ENCODE peak calls at places on chromosomes 6 and 20, in seven cellular contexts. I is Panc1, M is HepG2, N is HL-60, J is K562, H is A549, T is HCT116. B is an unnamed sample.

GRCh38 chr6:161374971-161375873 is 101.4 kb upstream of the AGPAT4 start:
- DNase-seq in M (peak), T (no peak), N (peak), I (no peak), J (peak), H (peak), B (peak)

GRCh38 chr6:115814907-115815306 is 245.8 kb downstream of the FRK start:
- DNase-seq in T (no peak), H (no peak), M (no peak), J (no peak), I (no peak), N (no peak), B (no peak)

GRCh38 chr6:166556336-166556735 is 30.1 kb downstream of the RAMACL start:
- DNase-seq in T (no peak), I (no peak), H (no peak), M (no peak), J (no peak), N (no peak), B (no peak)

GRCh38 chr20:62356948-62357667 is 10.0 kb downstream of the LAMA5 start:
- DNase-seq in N (no peak), M (no peak), I (no peak), H (peak), T (no peak), J (peak), B (peak)

GRCh38 chr6:25041676-25042598 is 106.2 kb upstream of the RIPOR2 start:
- DNase-seq in I (no peak), T (no peak), J (no peak), H (no peak), N (no peak), M (no peak), B (no peak)

GRCh38 chr20:52017669-52018317 is 173.8 kb downstream of the ZFP64 start:
- DNase-seq in N (no peak), T (no peak), H (no peak), I (no peak), J (no peak), M (no peak), B (no peak)

GRCh38 chr6:105113422-105113821 is 66.4 kb downstream of the POPDC3 start:
- DNase-seq in T (no peak), N (no peak), I (no peak), J (no peak), M (no peak), H (no peak), B (no peak)

GRCh38 chr6:130366011-130366963 is at the start of gene TMEM200A:
- DNase-seq in M (no peak), J (no peak), I (no peak), T (no peak), H (no peak), N (no peak), B (peak)

GRCh38 chr20:15596220-15596875 is 976.9 kb downstream of the KIF16B start:
- DNase-seq in H (no peak), T (no peak), M (no peak), J (no peak), I (no peak), N (no peak), B (no peak)

GRCh38 chr6:99185525-99185924 is 163.9 kb downstream of the FAXC start:
- DNase-seq in T (no peak), I (no peak), N (no peak), M (no peak), H (no peak), J (no peak), B (no peak)

GRCh38 chr20:24498641-24499040 is 29.2 kb downstream of the SYNDIG1 start:
- DNase-seq in I (no peak), H (no peak), M (no peak), T (no peak), J (no peak), N (no peak), B (no peak)

GRCh38 chr20:52224920-52225319 is 33.3 kb upstream of the ZFP64 start:
- DNase-seq in N (no peak), H (no peak), M (no peak), I (no peak), J (no peak), T (no peak), B (no peak)

GRCh38 chr6:5764401-5764955 is 242.2 kb downstream of the NRN1 start:
- DNase-seq in N (no peak), T (no peak), H (no peak), M (no peak), J (no peak), I (no peak), B (no peak)

GRCh38 chr20:1619861-1620444 is at the start of gene SIRPB1:
- DNase-seq in I (no peak), H (no peak), M (peak), T (no peak), N (peak), J (peak), B (no peak)

GRCh38 chr6:165002866-165003265 is 306.5 kb downstream of the C6orf118 start:
- DNase-seq in N (no peak), I (no peak), J (no peak), M (no peak), T (no peak), H (no peak), B (no peak)

GRCh38 chr20:48603116-48603818 is 224.5 kb downstream of the PREX1 start:
- DNase-seq in J (no peak), T (no peak), I (no peak), N (no peak), M (no peak), H (no peak), B (no peak)

GRCh38 chr6:101326411-101326810 is 67.1 kb upstream of the GRIK2 start:
- DNase-seq in J (no peak), H (no peak), M (no peak), N (no peak), T (no peak), I (no peak), B (no peak)

GRCh38 chr6:174036-174435 is 118.3 kb upstream of the DUSP22 start:
- DNase-seq in M (no peak), H (no peak), J (no peak), N (no peak), T (no peak), I (no peak), B (no peak)

GRCh38 chr6:44010411-44011349 is 116.6 kb downstream of the MRPL14 start:
- DNase-seq in H (no peak), T (peak), M (no peak), I (peak), J (no peak), N (peak), B (no peak)

GRCh38 chr6:162999575-163000285 is 272.0 kb downstream of the PACRG start:
- DNase-seq in T (no peak), M (no peak), N (no peak), H (no peak), J (no peak), I (no peak), B (no peak)

GRCh38 chr6:90121982-90122381 is 174.7 kb downstream of the BACH2 start:
- DNase-seq in T (no peak), I (no peak), J (no peak), H (no peak), M (no peak), N (no peak), B (no peak)

GRCh38 chr20:24700166-24700860 is 230.9 kb downstream of the SYNDIG1 start:
- DNase-seq in N (no peak), H (no peak), J (no peak), T (no peak), I (no peak), M (no peak), B (no peak)

GRCh38 chr6:4582506-4582905 is 193.7 kb upstream of the CDYL start:
- DNase-seq in T (no peak), M (no peak), J (no peak), I (no peak), N (peak), H (no peak), B (no peak)

GRCh38 chr20:36305602-36306556 is at the start of gene DLGAP4:
- DNase-seq in M (no peak), N (no peak), T (no peak), I (no peak), H (no peak), J (peak), B (peak)

GRCh38 chr6:50724381-50725124 is 11.2 kb downstream of the TFAP2D start:
- DNase-seq in J (no peak), M (no peak), H (no peak), I (no peak), T (no peak), N (no peak), B (peak)

GRCh38 chr6:136790411-136791295 is 1.6 kb downstream of the MAP3K5 start:
- DNase-seq in I (no peak), T (no peak), M (no peak), J (no peak), H (no peak), N (no peak), B (no peak)

GRCh38 chr6:165573671-165574070 is 89.4 kb downstream of the PDE10A start:
- DNase-seq in H (peak), T (peak), N (no peak), M (no peak), I (peak), J (no peak), B (peak)

GRCh38 chr6:32785781-32786533 is 22.6 kb upstream of the HLA-DQB2 start:
- DNase-seq in H (peak), J (peak), M (peak), I (peak), N (no peak), T (peak), B (peak)

GRCh38 chr6:139439278-139439813 is 64.9 kb upstream of the CITED2 start:
- DNase-seq in I (no peak), N (no peak), J (no peak), T (no peak), M (no peak), H (no peak), B (no peak)

GRCh38 chr20:22303523-22303922 is 280.8 kb downstream of the FOXA2 start:
- DNase-seq in M (peak), H (peak), N (no peak), J (peak), T (peak), I (no peak), B (peak)

GRCh38 chr20:34945315-34946077 is 10.1 kb downstream of the GSS start:
- DNase-seq in H (no peak), T (no peak), I (no peak), J (no peak), M (no peak), N (no peak), B (no peak)

GRCh38 chr20:49583669-49584417 is 15.9 kb upstream of the PTGIS start:
- DNase-seq in T (no peak), H (peak), N (peak), J (peak), M (peak), I (peak), B (no peak)

GRCh38 chr6:63689421-63689820 is 53.8 kb downstream of the PHF3 start:
- DNase-seq in H (no peak), J (no peak), M (no peak), I (no peak), T (no peak), N (no peak), B (no peak)

GRCh38 chr20:1266167-1266973 is at the start of gene SNPH:
- DNase-seq in H (peak), N (no peak), M (no peak), T (peak), J (peak), I (no peak), B (peak)

GRCh38 chr6:111499269-111499793 is 16.3 kb upstream of the REV3L start:
- DNase-seq in H (no peak), N (no peak), I (no peak), M (no peak), J (no peak), T (no peak), B (no peak)

GRCh38 chr20:3680701-3681351 is 984 bp downstream of the ADAM33 start:
- DNase-seq in I (no peak), N (no peak), T (no peak), H (no peak), J (no peak), M (no peak), B (no peak)

GRCh38 chr6:56387621-56388413 is 140.4 kb upstream of the COL21A1 start:
- DNase-seq in T (no peak), H (no peak), I (no peak), M (peak), J (no peak), N (no peak), B (no peak)
- TF ChIP-seq REST in T (no peak), H (no peak), I (no peak), M (no peak), J (no peak), N (no peak), B (no peak)

GRCh38 chr6:84220809-84221409 is 6.5 kb downstream of the CEP162 start:
- DNase-seq in I (no peak), T (peak), J (peak), M (no peak), H (peak), N (no peak), B (peak)
- TF ChIP-seq REST in I (no peak), T (no peak), J (no peak), M (no peak), H (no peak), N (no peak), B (no peak)

GRCh38 chr6:39061588-39061987 is 13.0 kb downstream of the GLP1R start:
- DNase-seq in M (no peak), J (no peak), H (no peak), N (no peak), I (no peak), T (no peak), B (no peak)

GRCh38 chr6:39060467-39061160 is 12.0 kb downstream of the GLP1R start:
- DNase-seq in N (no peak), M (no peak), T (no peak), I (no peak), H (no peak), J (no peak), B (no peak)

GRCh38 chr6:39058471-39059147 is 10.0 kb downstream of the GLP1R start:
- DNase-seq in I (no peak), N (no peak), H (no peak), T (no peak), J (no peak), M (no peak), B (no peak)

GRCh38 chr6:39061182-39061581 is 12.6 kb downstream of the GLP1R start:
- DNase-seq in I (no peak), M (no peak), J (no peak), N (no peak), H (no peak), T (no peak), B (no peak)

GRCh38 chr6:39059496-39060310 is 11.1 kb downstream of the GLP1R start:
- DNase-seq in H (no peak), T (no peak), M (no peak), I (no peak), J (no peak), N (no peak), B (peak)
- TF ChIP-seq REST in H (no peak), T (no peak), M (no peak), I (no peak), J (no peak), N (no peak), B (no peak)

DNA sequence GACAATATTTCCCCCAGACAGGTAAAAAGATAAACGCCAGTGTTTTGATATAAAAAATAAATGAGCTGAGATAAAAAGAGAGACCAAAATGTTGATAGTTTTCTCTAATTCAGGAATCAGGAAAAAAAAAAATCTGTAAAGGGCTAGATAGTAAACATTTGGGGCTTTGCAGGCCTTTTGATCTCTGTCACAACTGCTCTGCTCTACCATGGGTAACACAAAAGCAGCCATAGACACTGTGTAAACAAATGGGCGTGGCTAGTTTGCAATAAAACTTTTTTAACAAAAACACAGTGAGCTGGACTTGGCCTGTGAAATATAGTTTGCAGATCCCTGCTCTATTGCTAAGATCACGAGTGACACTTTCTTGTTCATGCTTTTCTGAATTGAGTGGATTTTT is 219.1 kb upstream of the STXBP5 start:
- DNase-seq in H (peak), M (peak), J (peak), N (no peak), I (no peak), T (no peak), B (no peak)
- TF ChIP-seq REST in H (no peak), M (no peak), J (no peak), N (no peak), I (no peak), T (no peak), B (no peak)

DNA sequence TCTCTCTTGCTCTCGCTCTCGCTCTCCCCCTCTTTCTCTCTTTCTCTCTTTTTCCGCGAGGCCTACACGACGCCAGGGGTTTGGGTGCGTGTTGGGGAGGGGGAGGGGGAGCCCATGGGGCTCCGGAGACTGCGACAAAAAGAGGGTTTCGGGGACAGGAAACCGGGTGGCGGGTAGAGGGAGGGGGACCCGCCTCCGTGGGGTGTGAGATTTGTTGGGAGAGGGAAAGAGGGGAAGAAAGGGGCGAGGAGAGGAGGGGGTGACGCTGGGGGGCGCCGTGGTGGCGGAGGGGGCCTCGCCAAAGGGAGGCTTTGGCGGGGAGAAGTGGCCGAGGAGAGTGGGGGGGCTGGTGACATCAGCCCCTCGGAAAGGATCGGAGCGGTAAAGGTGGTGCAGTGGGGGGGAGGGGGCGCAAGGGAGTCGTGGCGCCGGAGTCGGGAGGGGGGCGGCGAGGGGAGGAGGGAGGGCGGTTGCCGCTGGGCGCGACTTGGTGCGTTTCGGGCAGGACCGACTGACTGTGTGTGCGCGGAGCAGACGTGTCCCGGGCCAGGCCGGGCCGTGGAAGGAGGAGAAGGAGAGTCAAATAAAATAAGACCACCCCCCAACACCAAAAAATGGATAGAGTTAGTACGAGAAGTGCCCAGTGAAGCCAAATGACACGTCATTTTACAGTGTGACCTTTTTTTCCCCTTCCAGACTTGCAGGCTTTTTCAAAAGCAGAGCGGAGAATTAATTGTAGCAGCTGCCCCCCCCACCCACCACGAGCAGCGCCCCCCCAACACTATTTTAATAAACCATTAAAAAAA is 39.8 kb downstream of the GNAS start:
- DNase-seq in T (no peak), I (peak), N (no peak), J (peak), H (peak), M (peak), B (peak)
- TF ChIP-seq REST in T (no peak), I (no peak), N (no peak), J (no peak), H (no peak), M (no peak), B (no peak)

DNA sequence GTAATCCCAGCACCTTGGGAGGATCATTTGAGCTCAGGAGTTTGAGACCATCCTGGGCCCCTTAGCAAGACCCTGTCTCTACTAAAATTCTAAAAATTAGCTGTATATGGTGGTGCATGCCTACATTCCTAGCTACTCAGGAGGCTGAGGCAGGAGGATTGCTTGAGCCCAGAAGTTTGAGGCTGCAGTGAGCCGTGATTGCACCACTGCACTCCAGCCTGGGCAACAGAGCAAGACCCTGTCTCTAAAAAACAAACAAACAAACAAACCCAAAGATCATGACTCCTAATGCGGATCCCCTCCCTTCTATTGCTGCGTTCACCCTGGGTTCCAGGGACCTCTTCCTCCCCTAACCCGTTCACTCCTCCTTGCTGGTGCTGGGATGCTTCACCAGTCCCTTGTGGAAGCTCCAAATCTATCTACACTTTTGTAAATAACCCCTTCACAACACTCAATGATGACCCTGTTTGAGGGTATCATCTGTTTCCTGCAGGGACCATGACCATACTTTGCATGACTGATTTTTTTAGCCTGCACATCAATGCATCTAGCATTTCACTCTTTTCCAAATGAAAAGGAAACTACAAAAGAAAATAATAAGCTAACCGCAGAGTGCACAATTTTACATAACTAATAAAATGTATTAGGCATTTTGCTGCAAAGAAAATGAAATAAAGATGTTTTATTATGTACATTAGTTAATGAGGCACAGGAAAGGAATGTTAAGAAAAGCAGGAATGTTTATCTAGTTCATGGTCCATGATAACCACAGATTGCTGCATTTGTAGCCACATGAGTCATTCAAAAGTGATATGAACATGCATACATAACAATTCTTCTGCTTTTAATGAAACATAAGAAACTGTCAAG is 30.5 kb upstream of the IPCEF1 start:
- DNase-seq in N (no peak), I (no peak), M (peak), H (peak), T (no peak), J (no peak), B (no peak)
- TF ChIP-seq REST in N (no peak), I (no peak), M (no peak), H (no peak), T (no peak), J (no peak), B (no peak)

DNA sequence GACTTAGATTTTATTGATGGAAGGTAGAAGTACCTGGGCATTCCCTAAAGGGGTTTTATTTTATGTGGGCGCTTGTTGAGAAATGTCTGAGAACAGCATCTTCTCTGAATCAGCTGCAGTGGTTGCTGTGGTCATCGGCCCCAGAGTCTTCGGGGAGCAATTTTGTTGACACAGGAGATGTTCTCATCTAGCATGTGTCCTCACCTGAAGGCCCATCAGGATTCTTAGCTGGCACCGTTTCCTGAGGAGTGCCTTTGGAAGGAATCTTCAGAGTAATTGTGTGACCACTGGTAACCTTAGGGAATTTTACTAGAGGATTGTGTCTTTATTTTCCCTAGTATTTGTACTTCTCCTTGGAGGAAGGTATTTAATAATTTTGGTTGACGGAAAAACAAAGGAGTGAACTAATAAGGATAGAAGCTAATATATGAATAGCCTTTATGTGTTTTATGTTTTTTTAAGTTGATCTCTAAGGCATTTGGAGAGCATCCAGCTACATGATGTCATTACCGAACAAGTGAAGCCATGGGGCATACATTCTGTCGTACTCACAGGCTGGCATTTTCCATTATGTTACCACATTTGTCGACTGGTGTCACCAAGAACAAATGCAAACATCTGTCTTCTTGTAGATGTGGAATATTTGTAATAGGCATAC is 41.7 kb downstream of the TULP4 start:
- DNase-seq in I (no peak), M (no peak), N (no peak), H (no peak), J (no peak), T (no peak), B (no peak)
- TF ChIP-seq REST in I (no peak), M (no peak), N (no peak), H (no peak), J (no peak), T (no peak), B (no peak)

B was measured in SK-N-SH.